ENCODE peak calls at places on chromosomes 11 and 22, in seven cellular contexts. E, F, Y, T, L, P and X are unnamed samples.

GRCh38 chr11:933936-934335 is 8.3 kb downstream of the AP2A2 start:
- DNase-seq in Y (no peak), P (no peak), F (no peak), T (no peak), E (no peak), L (no peak), X (no peak)

GRCh38 chr11:91966368-91966767 is 258.2 kb upstream of the FAT3 start:
- DNase-seq in P (no peak), E (no peak), Y (no peak), F (no peak), L (no peak), T (no peak), X (no peak)

GRCh38 chr11:111456859-111457730 is 55.1 kb downstream of the BTG4 start:
- DNase-seq in L (no peak), Y (no peak), E (no peak), F (no peak), T (no peak), P (no peak), X (no peak)

GRCh38 chr11:60914620-60915249 is 777 bp downstream of the TMEM109 start:
- DNase-seq in P (no peak), E (peak), F (no peak), Y (no peak), T (peak), L (peak), X (no peak)

GRCh38 chr11:79296113-79296512 is 144.7 kb downstream of the TENM4 start:
- DNase-seq in T (no peak), Y (no peak), F (no peak), L (no peak), P (no peak), E (no peak), X (no peak)

GRCh38 chr11:26841818-26842457 is 120.1 kb upstream of the SLC5A12 start:
- DNase-seq in E (no peak), P (no peak), F (no peak), Y (no peak), T (no peak), L (no peak), X (peak)

GRCh38 chr11:125441648-125442410 is 54.2 kb downstream of the FEZ1 start:
- DNase-seq in Y (no peak), T (no peak), L (no peak), F (no peak), P (no peak), E (peak), X (no peak)

GRCh38 chr11:94002226-94002625 is 18.9 kb upstream of the HEPHL1 start:
- DNase-seq in Y (no peak), P (no peak), L (no peak), F (no peak), T (no peak), E (no peak), X (no peak)

GRCh38 chr11:81874627-81875026 is 859.0 kb downstream of the FAM181B start:
- DNase-seq in F (no peak), E (no peak), T (peak), P (no peak), Y (no peak), L (no peak), X (no peak)

GRCh38 chr11:870127-870413 is 27.4 kb downstream of the TSPAN4 start:
- DNase-seq in P (no peak), L (no peak), E (no peak), Y (no peak), F (no peak), T (no peak), X (no peak)

GRCh38 chr22:17974703-17975372 is 49.5 kb downstream of the MICAL3 start:
- DNase-seq in F (no peak), Y (no peak), L (peak), T (no peak), P (no peak), E (no peak), X (no peak)

GRCh38 chr22:45552580-45553332 is 50.1 kb downstream of the FBLN1 start:
- DNase-seq in E (peak), P (no peak), Y (no peak), F (no peak), L (peak), T (no peak), X (no peak)

GRCh38 chr22:35541254-35541748 is 670 bp downstream of the RASD2 start:
- DNase-seq in F (no peak), P (no peak), Y (no peak), L (no peak), E (no peak), T (no peak), X (no peak)

GRCh38 chr11:124863826-124864165 is 1.4 kb upstream of the ROBO3 start:
- DNase-seq in T (no peak), P (no peak), L (no peak), F (no peak), Y (no peak), E (peak), X (no peak)

GRCh38 chr11:64372802-64373597 is 14.0 kb downstream of the RPS6KA4 start:
- DNase-seq in Y (no peak), P (no peak), F (no peak), L (peak), T (no peak), E (no peak), X (no peak)
- H3K27ac ChIP-seq in Y (no peak), P (no peak), F (no peak), L (no peak), T (peak), E (no peak), X (no peak)

DNA sequence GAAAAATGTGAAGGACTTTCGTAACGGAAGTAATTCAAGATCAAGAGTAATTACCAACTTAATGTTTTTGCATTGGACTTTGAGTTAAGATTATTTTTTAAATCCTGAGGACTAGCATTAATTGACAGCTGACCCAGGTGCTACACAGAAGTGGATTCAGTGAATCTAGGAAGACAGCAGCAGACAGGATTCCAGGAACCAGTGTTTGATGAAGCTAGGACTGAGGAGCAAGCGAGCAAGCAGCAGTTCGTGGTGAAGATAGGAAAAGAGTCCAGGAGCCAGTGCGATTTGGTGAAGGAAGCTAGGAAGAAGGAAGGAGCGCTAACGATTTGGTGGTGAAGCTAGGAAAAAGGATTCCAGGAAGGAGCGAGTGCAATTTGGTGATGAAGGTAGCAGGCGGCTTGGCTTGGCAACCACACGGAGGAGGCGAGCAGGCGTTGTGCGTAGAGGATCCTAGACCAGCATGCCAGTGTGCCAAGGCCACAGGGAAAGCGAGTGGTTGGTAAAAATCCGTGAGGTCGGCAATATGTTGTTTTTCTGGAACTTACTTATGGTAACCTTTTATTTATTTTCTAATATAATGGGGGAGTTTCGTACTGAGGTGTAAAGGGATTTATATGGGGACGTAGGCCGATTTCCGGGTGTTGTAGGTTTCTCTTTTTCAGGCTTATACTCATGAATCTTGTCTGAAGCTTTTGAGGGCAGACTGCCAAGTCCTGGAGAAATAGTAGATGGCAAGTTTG is 1.6 kb downstream of the MALAT1 start:
- DNase-seq in Y (no peak), E (peak), F (no peak), P (no peak), L (no peak), T (peak), X (no peak)
- H3K27ac ChIP-seq in Y (peak), E (peak), F (no peak), P (peak), L (peak), T (peak), X (peak)

DNA sequence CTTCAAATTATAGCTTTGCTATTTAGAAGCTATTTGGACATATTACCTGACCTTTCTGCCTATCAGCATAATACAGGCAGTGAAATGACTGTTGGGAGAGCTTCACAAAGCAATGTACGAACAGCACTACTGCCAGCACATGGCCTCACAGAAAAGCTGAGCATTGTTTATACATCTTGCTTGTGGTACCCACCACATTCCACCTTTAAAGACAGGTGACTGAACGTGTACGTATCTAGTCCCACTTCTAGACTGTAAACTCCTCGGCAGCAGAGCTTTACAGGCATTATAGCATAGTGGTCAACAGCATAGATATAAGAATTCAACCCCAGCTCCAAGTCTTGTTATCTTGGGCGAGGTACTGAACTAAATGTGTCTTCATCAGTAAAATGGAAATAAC is 1.6 kb downstream of the JOSD1 start:
- DNase-seq in P (no peak), L (no peak), T (peak), Y (no peak), E (peak), F (no peak), X (no peak)
- H3K27ac ChIP-seq in P (peak), L (no peak), T (no peak), Y (peak), E (peak), F (no peak), X (peak)

GRCh38 chr22:49431559-49431958 is 396.1 kb downstream of the BRD1 start:
- DNase-seq in T (no peak), P (no peak), L (no peak), Y (no peak), F (no peak), E (no peak), X (no peak)
- H3K27ac ChIP-seq in T (no peak), P (no peak), L (no peak), Y (no peak), F (no peak), E (no peak), X (no peak)

DNA sequence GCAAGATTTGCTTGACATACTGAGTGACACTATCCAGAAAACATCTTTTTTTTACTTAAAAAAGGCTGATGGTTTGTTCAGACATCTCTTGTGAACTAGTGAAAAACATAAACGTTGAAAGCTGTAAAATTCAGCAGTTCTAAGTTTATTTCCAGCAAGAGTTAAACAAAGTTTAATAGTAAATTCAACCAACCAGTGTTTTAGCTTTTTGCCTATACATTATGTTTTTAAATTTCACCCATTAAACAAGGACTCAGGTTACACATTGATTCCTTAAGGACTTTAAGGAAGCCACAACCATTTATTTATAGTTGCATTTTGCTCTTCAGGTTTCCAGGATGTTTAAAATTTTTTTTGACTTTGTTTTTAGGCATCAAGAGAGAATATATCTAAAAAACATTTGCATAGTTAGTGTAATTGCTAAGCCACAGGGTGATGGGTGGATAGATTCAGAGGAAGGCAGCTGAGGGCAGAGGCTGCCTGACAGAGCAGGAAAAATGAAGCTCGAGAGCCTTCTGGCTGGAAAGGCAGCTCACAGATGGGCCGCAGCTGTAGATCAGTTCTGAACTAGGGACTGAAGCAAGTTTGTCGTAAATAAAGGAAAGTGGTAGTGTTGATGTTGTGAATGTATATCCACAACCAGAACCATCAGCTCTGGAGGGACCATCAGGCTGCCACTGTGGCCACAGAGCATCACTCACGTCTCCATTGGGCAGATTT is 9.6 kb downstream of the SNAP29 start:
- DNase-seq in L (no peak), T (no peak), F (no peak), E (no peak), Y (no peak), P (no peak), X (no peak)
- H3K27ac ChIP-seq in L (no peak), T (no peak), F (no peak), E (peak), Y (no peak), P (peak), X (no peak)

DNA sequence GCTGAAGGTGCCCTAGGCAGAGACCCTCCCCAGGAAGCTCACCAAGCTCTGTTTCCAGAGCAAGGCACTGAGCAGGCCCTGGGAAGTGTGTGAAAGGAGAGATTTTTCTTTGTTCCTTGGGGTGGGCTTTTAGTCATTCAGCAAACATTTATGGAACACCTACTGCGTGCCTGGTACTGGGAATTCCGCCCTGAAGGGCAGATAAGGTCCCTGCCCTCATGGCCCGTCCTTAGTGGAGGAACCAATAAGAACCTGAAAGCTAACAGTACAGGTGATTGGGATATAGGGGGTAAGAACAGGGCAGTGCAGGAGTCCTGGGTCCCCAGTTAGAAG is 3.9 kb downstream of the TMEM134 start:
- DNase-seq in F (no peak), P (no peak), E (no peak), L (no peak), T (no peak), Y (no peak), X (no peak)
- H3K27ac ChIP-seq in F (no peak), P (peak), E (peak), L (peak), T (peak), Y (peak), X (peak)

GRCh38 chr11:75716659-75717058 is 979 bp upstream of the MOGAT2 start:
- DNase-seq in L (no peak), P (no peak), E (no peak), F (no peak), T (no peak), Y (no peak), X (no peak)

GRCh38 chr11:75719089-75719638 is 1.5 kb downstream of the MOGAT2 start:
- DNase-seq in T (no peak), F (no peak), L (no peak), P (peak), Y (no peak), E (no peak), X (no peak)

GRCh38 chr11:75719639-75720239 is 2.1 kb downstream of the MOGAT2 start:
- DNase-seq in Y (no peak), L (no peak), F (no peak), T (no peak), P (no peak), E (no peak), X (no peak)

GRCh38 chr11:75717608-75718403 is at the start of gene MOGAT2:
- DNase-seq in E (no peak), T (no peak), L (no peak), F (no peak), P (no peak), Y (no peak), X (no peak)

DNA sequence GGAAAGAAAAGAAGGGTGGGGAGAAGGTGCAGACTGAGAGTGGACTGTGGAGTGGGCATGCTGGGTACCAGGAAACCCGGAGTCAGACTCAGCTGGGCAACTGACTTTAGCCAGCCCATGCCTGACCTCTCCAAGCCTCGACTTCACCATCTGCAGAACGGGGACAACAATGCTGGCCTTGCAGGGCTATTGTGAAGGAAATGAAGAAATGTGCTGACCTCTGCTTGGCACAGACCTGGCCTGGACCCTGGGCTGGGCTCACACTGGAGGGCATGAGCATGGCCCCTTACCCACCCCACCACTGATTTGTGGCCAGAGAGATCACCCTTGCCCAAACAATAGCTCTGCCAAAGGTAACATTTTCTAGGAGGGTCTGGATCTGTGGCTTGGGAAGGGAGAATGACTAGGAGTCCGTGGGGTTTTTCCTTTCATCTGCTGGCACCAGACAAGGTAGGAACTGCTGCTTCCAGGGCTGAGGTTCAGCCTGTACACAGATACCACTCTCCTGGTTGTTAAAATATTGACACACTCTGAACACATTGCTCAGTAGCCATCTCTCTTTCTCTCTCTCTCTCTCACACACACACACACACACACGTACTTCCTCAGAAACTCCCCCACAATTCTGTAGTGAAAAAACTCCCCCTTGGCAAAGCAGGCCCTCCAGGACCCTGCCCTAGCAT is 909 bp downstream of the MOGAT2 start:
- DNase-seq in F (no peak), E (no peak), L (no peak), P (no peak), T (no peak), Y (no peak), X (no peak)
- H3K27ac ChIP-seq in F (no peak), E (no peak), L (no peak), P (no peak), T (no peak), Y (no peak), X (no peak)

GRCh38 chr22:37483594-37484114 is 2.5 kb downstream of the MFNG start:
- DNase-seq in F (no peak), E (no peak), P (no peak), T (no peak), L (peak), Y (no peak), X (no peak)
- H3K27ac ChIP-seq in F (no peak), E (peak), P (peak), T (peak), L (peak), Y (peak), X (peak)

GRCh38 chr11:57310091-57310490 is 14.7 kb downstream of the TNKS1BP1 start:
- DNase-seq in F (no peak), P (peak), L (no peak), Y (no peak), E (no peak), T (no peak), X (no peak)

GRCh38 chr11:57309106-57310059 is 15.4 kb downstream of the TNKS1BP1 start:
- DNase-seq in L (no peak), P (peak), T (no peak), Y (no peak), F (no peak), E (no peak), X (no peak)

GRCh38 chr11:57306941-57307598 is 17.7 kb downstream of the TNKS1BP1 start:
- DNase-seq in Y (no peak), T (no peak), E (no peak), P (no peak), F (no peak), L (no peak), X (no peak)

GRCh38 chr11:57307666-57308270 is 17.0 kb downstream of the TNKS1BP1 start:
- DNase-seq in P (no peak), E (peak), L (no peak), T (no peak), F (no peak), Y (no peak), X (no peak)

GRCh38 chr11:57308426-57309060 is 16.2 kb downstream of the TNKS1BP1 start:
- DNase-seq in L (no peak), E (no peak), P (peak), Y (no peak), F (no peak), T (no peak), X (no peak)
- H3K27ac ChIP-seq in L (no peak), E (peak), P (peak), Y (no peak), F (no peak), T (no peak), X (no peak)